ENCODE peak calls at places on chromosome 19, in five cellular contexts. One of them, this sample, is unnamed.

GRCh38 chr19:44725251-44725650 is 23.3 kb upstream of the BCL3 start:
- DNase-seq in cardiac muscle cell: no peak
- DNase-seq in stimulated activated naive CD8-positive, alpha-beta T cell treated with anti-CD3 and anti-CD28 coated beads, Interleukin-15, amount 100 ng/mL, for 72 hours: no peak
- DNase-seq in posterior cingulate gyrus: no peak
- DNase-seq in stimulated activated CD4-positive, alpha-beta T cell treated with anti-CD3 and anti-CD28 coated beads, Interleukin-15, amount 100 ng/mL, for 1 hour: no peak
- DNase-seq in this sample: no peak

GRCh38 chr19:5017235-5017634 is 48.3 kb downstream of the KDM4B start:
- DNase-seq in posterior cingulate gyrus: no peak
- DNase-seq in cardiac muscle cell: no peak
- DNase-seq in stimulated activated naive CD8-positive, alpha-beta T cell treated with anti-CD3 and anti-CD28 coated beads, Interleukin-15, amount 100 ng/mL, for 72 hours: no peak
- DNase-seq in stimulated activated CD4-positive, alpha-beta T cell treated with anti-CD3 and anti-CD28 coated beads, Interleukin-15, amount 100 ng/mL, for 1 hour: no peak
- DNase-seq in this sample: no peak

GRCh38 chr19:2271516-2272103 is 10.4 kb downstream of the PEAK3 start:
- DNase-seq in stimulated activated naive CD8-positive, alpha-beta T cell treated with anti-CD3 and anti-CD28 coated beads, Interleukin-15, amount 100 ng/mL, for 72 hours: no peak
- DNase-seq in cardiac muscle cell: peak; percentile 78
- DNase-seq in stimulated activated CD4-positive, alpha-beta T cell treated with anti-CD3 and anti-CD28 coated beads, Interleukin-15, amount 100 ng/mL, for 1 hour: no peak
- DNase-seq in posterior cingulate gyrus: no peak
- DNase-seq in this sample: no peak

GRCh38 chr19:15253513-15253912 is 21.3 kb upstream of the EPHX3 start:
- DNase-seq in cardiac muscle cell: no peak
- DNase-seq in stimulated activated CD4-positive, alpha-beta T cell treated with anti-CD3 and anti-CD28 coated beads, Interleukin-15, amount 100 ng/mL, for 1 hour: no peak
- DNase-seq in stimulated activated naive CD8-positive, alpha-beta T cell treated with anti-CD3 and anti-CD28 coated beads, Interleukin-15, amount 100 ng/mL, for 72 hours: no peak
- DNase-seq in posterior cingulate gyrus: no peak
- DNase-seq in this sample: no peak

GRCh38 chr19:14035706-14036105 is 4.1 kb downstream of the IL27RA start:
- DNase-seq in stimulated activated CD4-positive, alpha-beta T cell treated with anti-CD3 and anti-CD28 coated beads, Interleukin-15, amount 100 ng/mL, for 1 hour: no peak
- DNase-seq in stimulated activated naive CD8-positive, alpha-beta T cell treated with anti-CD3 and anti-CD28 coated beads, Interleukin-15, amount 100 ng/mL, for 72 hours: no peak
- DNase-seq in posterior cingulate gyrus: no peak
- DNase-seq in cardiac muscle cell: no peak
- DNase-seq in this sample: no peak

GRCh38 chr19:9995079-9995478 is 15.2 kb downstream of the COL5A3 start:
- DNase-seq in posterior cingulate gyrus: no peak
- DNase-seq in stimulated activated CD4-positive, alpha-beta T cell treated with anti-CD3 and anti-CD28 coated beads, Interleukin-15, amount 100 ng/mL, for 1 hour: no peak
- DNase-seq in cardiac muscle cell: no peak
- DNase-seq in stimulated activated naive CD8-positive, alpha-beta T cell treated with anti-CD3 and anti-CD28 coated beads, Interleukin-15, amount 100 ng/mL, for 72 hours: no peak
- DNase-seq in this sample: no peak

GRCh38 chr19:56927294-56927693 is 86.8 kb upstream of the PEG3 start:
- DNase-seq in posterior cingulate gyrus: no peak
- DNase-seq in cardiac muscle cell: no peak
- DNase-seq in stimulated activated naive CD8-positive, alpha-beta T cell treated with anti-CD3 and anti-CD28 coated beads, Interleukin-15, amount 100 ng/mL, for 72 hours: no peak
- DNase-seq in stimulated activated CD4-positive, alpha-beta T cell treated with anti-CD3 and anti-CD28 coated beads, Interleukin-15, amount 100 ng/mL, for 1 hour: no peak
- DNase-seq in this sample: no peak

GRCh38 chr19:45245334-45245787 is at the start of gene EXOC3L2:
- DNase-seq in posterior cingulate gyrus: no peak
- DNase-seq in stimulated activated CD4-positive, alpha-beta T cell treated with anti-CD3 and anti-CD28 coated beads, Interleukin-15, amount 100 ng/mL, for 1 hour: no peak
- DNase-seq in cardiac muscle cell: peak; percentile 45
- DNase-seq in stimulated activated naive CD8-positive, alpha-beta T cell treated with anti-CD3 and anti-CD28 coated beads, Interleukin-15, amount 100 ng/mL, for 72 hours: no peak
- DNase-seq in this sample: no peak

GRCh38 chr19:42352893-42353259 is 27.4 kb downstream of the MEGF8 start:
- DNase-seq in posterior cingulate gyrus: no peak
- DNase-seq in stimulated activated CD4-positive, alpha-beta T cell treated with anti-CD3 and anti-CD28 coated beads, Interleukin-15, amount 100 ng/mL, for 1 hour: no peak
- DNase-seq in cardiac muscle cell: no peak
- DNase-seq in stimulated activated naive CD8-positive, alpha-beta T cell treated with anti-CD3 and anti-CD28 coated beads, Interleukin-15, amount 100 ng/mL, for 72 hours: no peak
- DNase-seq in this sample: no peak

GRCh38 chr19:38514812-38515633 is 81.5 kb downstream of the RYR1 start:
- DNase-seq in stimulated activated CD4-positive, alpha-beta T cell treated with anti-CD3 and anti-CD28 coated beads, Interleukin-15, amount 100 ng/mL, for 1 hour: peak; percentile 75
- DNase-seq in stimulated activated naive CD8-positive, alpha-beta T cell treated with anti-CD3 and anti-CD28 coated beads, Interleukin-15, amount 100 ng/mL, for 72 hours: peak; percentile 76
- DNase-seq in cardiac muscle cell: peak; percentile 65
- DNase-seq in posterior cingulate gyrus: peak; percentile 76
- DNase-seq in this sample: peak; percentile 81

GRCh38 chr19:36008336-36008978 is at the start of gene SYNE4:
- DNase-seq in posterior cingulate gyrus: no peak
- DNase-seq in stimulated activated naive CD8-positive, alpha-beta T cell treated with anti-CD3 and anti-CD28 coated beads, Interleukin-15, amount 100 ng/mL, for 72 hours: no peak
- DNase-seq in stimulated activated CD4-positive, alpha-beta T cell treated with anti-CD3 and anti-CD28 coated beads, Interleukin-15, amount 100 ng/mL, for 1 hour: no peak
- DNase-seq in cardiac muscle cell: no peak
- DNase-seq in this sample: no peak

GRCh38 chr19:40803857-40804782 is 5.1 kb downstream of the EGLN2 start:
- DNase-seq in stimulated activated naive CD8-positive, alpha-beta T cell treated with anti-CD3 and anti-CD28 coated beads, Interleukin-15, amount 100 ng/mL, for 72 hours: peak; percentile 82
- DNase-seq in cardiac muscle cell: no peak
- DNase-seq in posterior cingulate gyrus: no peak
- DNase-seq in stimulated activated CD4-positive, alpha-beta T cell treated with anti-CD3 and anti-CD28 coated beads, Interleukin-15, amount 100 ng/mL, for 1 hour: no peak
- DNase-seq in this sample: no peak

GRCh38 chr19:11673608-11674041 is 65.1 kb downstream of the ZNF823 start:
- DNase-seq in posterior cingulate gyrus: peak; percentile 59
- DNase-seq in stimulated activated CD4-positive, alpha-beta T cell treated with anti-CD3 and anti-CD28 coated beads, Interleukin-15, amount 100 ng/mL, for 1 hour: no peak
- DNase-seq in stimulated activated naive CD8-positive, alpha-beta T cell treated with anti-CD3 and anti-CD28 coated beads, Interleukin-15, amount 100 ng/mL, for 72 hours: peak; percentile 14
- DNase-seq in cardiac muscle cell: peak; percentile 83
- DNase-seq in this sample: peak; percentile 76

GRCh38 chr19:29529646-29530548 is 4.1 kb downstream of the VSTM2B start:
- DNase-seq in stimulated activated naive CD8-positive, alpha-beta T cell treated with anti-CD3 and anti-CD28 coated beads, Interleukin-15, amount 100 ng/mL, for 72 hours: no peak
- DNase-seq in cardiac muscle cell: no peak
- DNase-seq in posterior cingulate gyrus: no peak
- DNase-seq in stimulated activated CD4-positive, alpha-beta T cell treated with anti-CD3 and anti-CD28 coated beads, Interleukin-15, amount 100 ng/mL, for 1 hour: no peak
- DNase-seq in this sample: peak; percentile 35

GRCh38 chr19:50669319-50670101 is 20.3 kb downstream of the C19orf81 start:
- DNase-seq in posterior cingulate gyrus: peak; percentile 69
- DNase-seq in stimulated activated CD4-positive, alpha-beta T cell treated with anti-CD3 and anti-CD28 coated beads, Interleukin-15, amount 100 ng/mL, for 1 hour: peak; percentile 29
- DNase-seq in stimulated activated naive CD8-positive, alpha-beta T cell treated with anti-CD3 and anti-CD28 coated beads, Interleukin-15, amount 100 ng/mL, for 72 hours: peak; percentile 55
- DNase-seq in cardiac muscle cell: peak; percentile 50
- DNase-seq in this sample: peak; percentile 23

GRCh38 chr19:12815088-12815487 is 8.7 kb downstream of the RNASEH2A start:
- DNase-seq in stimulated activated naive CD8-positive, alpha-beta T cell treated with anti-CD3 and anti-CD28 coated beads, Interleukin-15, amount 100 ng/mL, for 72 hours: no peak
- DNase-seq in stimulated activated CD4-positive, alpha-beta T cell treated with anti-CD3 and anti-CD28 coated beads, Interleukin-15, amount 100 ng/mL, for 1 hour: no peak
- DNase-seq in cardiac muscle cell: no peak
- DNase-seq in posterior cingulate gyrus: no peak
- DNase-seq in this sample: no peak

GRCh38 chr19:28377077-28377476 is 835.9 kb downstream of the UQCRFS1 start:
- DNase-seq in posterior cingulate gyrus: no peak
- DNase-seq in stimulated activated naive CD8-positive, alpha-beta T cell treated with anti-CD3 and anti-CD28 coated beads, Interleukin-15, amount 100 ng/mL, for 72 hours: no peak
- DNase-seq in cardiac muscle cell: peak; percentile 7
- DNase-seq in stimulated activated CD4-positive, alpha-beta T cell treated with anti-CD3 and anti-CD28 coated beads, Interleukin-15, amount 100 ng/mL, for 1 hour: no peak
- DNase-seq in this sample: no peak

This sample was measured in head of caudate nucleus.